ENCODE peak calls at places on chromosomes 2 and 18, in ten cellular contexts. E, Q, Z, L, D, Y, G, X, P and W are unnamed samples.

GRCh38 chr2:79887747-79888374 is 375.0 kb downstream of the CTNNA2 start:
- DNase-seq in E (no peak), Q (peak; percentile 48), Z (peak; percentile 61), L (no peak), D (peak; percentile 20), Y (peak; percentile 57), G (peak; percentile 82), X (no peak), P (peak; percentile 60), W (no peak)

GRCh38 chr18:62693659-62694058 is 21.7 kb upstream of the PHLPP1 start:
- DNase-seq in E (no peak), Q (no peak), Z (no peak), L (no peak), D (no peak), Y (no peak), G (no peak), X (no peak), P (no peak), W (no peak)

GRCh38 chr18:44781890-44782289 is 101.2 kb downstream of the SETBP1 start:
- DNase-seq in E (no peak), Q (no peak), Z (peak; percentile 78), L (no peak), D (no peak), Y (peak; percentile 11), G (no peak), X (no peak), P (no peak), W (no peak)

GRCh38 chr18:79697178-79697577 is 17.6 kb downstream of the CTDP1 start:
- DNase-seq in E (no peak), Q (no peak), Z (no peak), L (no peak), D (no peak), Y (no peak), G (no peak), X (no peak), P (no peak), W (no peak)

GRCh38 chr18:26383454-26384270 is 157.4 kb downstream of the TAF4B start:
- DNase-seq in E (no peak), Q (no peak), Z (peak; percentile 68), L (no peak), D (peak; percentile 29), Y (no peak), G (peak; percentile 42), X (no peak), P (peak; percentile 43), W (no peak)

GRCh38 chr2:202831241-202831997 is 40.1 kb downstream of the ICA1L start:
- DNase-seq in E (no peak), Q (peak; percentile 54), Z (peak; percentile 65), L (no peak), D (peak; percentile 39), Y (no peak), G (peak; percentile 68), X (peak; percentile 48), P (no peak), W (no peak)

GRCh38 chr2:212520340-212520739 is 18.3 kb downstream of the ERBB4 start:
- DNase-seq in E (no peak), Q (no peak), Z (peak; percentile 26), L (no peak), D (no peak), Y (no peak), G (peak; percentile 45), X (no peak), P (no peak), W (no peak)

GRCh38 chr2:129277188-129277587 is 702.3 kb upstream of the RAB6C start:
- DNase-seq in E (no peak), Q (no peak), Z (no peak), L (no peak), D (no peak), Y (no peak), G (no peak), X (no peak), P (no peak), W (no peak)

GRCh38 chr2:216989335-216990129 is 129.7 kb upstream of the TNP1 start:
- DNase-seq in E (no peak), Q (no peak), Z (peak; percentile 29), L (no peak), D (no peak), Y (no peak), G (peak; percentile 1), X (no peak), P (no peak), W (no peak)

GRCh38 chr2:236889081-236889780 is 196.5 kb upstream of the COPS8 start:
- DNase-seq in E (no peak), Q (peak; percentile 20), Z (no peak), L (no peak), D (no peak), Y (no peak), G (no peak), X (no peak), P (no peak), W (no peak)

GRCh38 chr2:33589444-33589843 is 9.7 kb downstream of the FAM98A start:
- DNase-seq in E (no peak), Q (no peak), Z (peak; percentile 33), L (no peak), D (no peak), Y (no peak), G (no peak), X (no peak), P (no peak), W (no peak)

GRCh38 chr2:2147024-2147900 is 183.8 kb downstream of the MYT1L start:
- DNase-seq in E (no peak), Q (no peak), Z (no peak), L (no peak), D (no peak), Y (peak; percentile 69), G (no peak), X (no peak), P (peak; percentile 39), W (no peak)

GRCh38 chr18:13584826-13585225 is 141.5 kb downstream of the FAM210A start:
- DNase-seq in E (no peak), Q (no peak), Z (no peak), L (no peak), D (no peak), Y (no peak), G (no peak), X (no peak), P (peak; percentile 56), W (no peak)

GRCh38 chr2:234403074-234403473 is 93.8 kb downstream of the ARL4C start:
- DNase-seq in E (no peak), Q (no peak), Z (peak; percentile 94), L (no peak), D (no peak), Y (no peak), G (no peak), X (no peak), P (no peak), W (no peak)

GRCh38 chr2:121810959-121811853 is 55.8 kb downstream of the TSN start:
- DNase-seq in E (no peak), Q (peak; percentile 51), Z (peak; percentile 84), L (no peak), D (peak; percentile 28), Y (peak; percentile 77), G (peak; percentile 76), X (peak; percentile 43), P (peak; percentile 86), W (peak; percentile 64)

GRCh38 chr2:14081526-14081925 is 551.0 kb upstream of the LRATD1 start:
- DNase-seq in E (no peak), Q (no peak), Z (no peak), L (no peak), D (no peak), Y (no peak), G (no peak), X (no peak), P (no peak), W (no peak)

GRCh38 chr2:109352898-109353689 is 224.1 kb downstream of the SH3RF3 start:
- DNase-seq in E (no peak), Q (no peak), Z (no peak), L (no peak), D (no peak), Y (no peak), G (no peak), X (no peak), P (no peak), W (no peak)